ENCODE peak calls at places on chromosomes 5 and 9, in four cellular contexts. I is H9, R is fibroblast of lung, W is colonic mucosa. M is an unnamed sample.

GRCh38 chr5:124806026-124806856 is 59.8 kb upstream of the ZNF608 start:
- DNase-seq in W (peak), I (peak), R (peak), M (peak)

GRCh38 chr5:173035904-173036707 is 20.0 kb upstream of the CREBRF start:
- DNase-seq in I (no peak), R (no peak), W (no peak), M (no peak)

GRCh38 chr5:31934156-31934555 is 240.0 kb downstream of the GOLPH3 start:
- DNase-seq in R (no peak), I (no peak), W (no peak), M (peak)

GRCh38 chr5:91150189-91150588 is 232.9 kb downstream of the ARRDC3 start:
- DNase-seq in W (no peak), I (no peak), R (no peak), M (no peak)

GRCh38 chr9:68974431-68974830 is 39.5 kb downstream of the PRKACG start:
- DNase-seq in I (no peak), R (no peak), W (no peak), M (no peak)

GRCh38 chr5:1910081-1910760 is 27.5 kb upstream of the IRX4 start:
- DNase-seq in I (no peak), W (no peak), R (no peak), M (peak)

GRCh38 chr9:23663946-23664345 is 162.1 kb downstream of the ELAVL2 start:
- DNase-seq in W (no peak), R (no peak), I (no peak), M (no peak)

GRCh38 chr9:72823971-72824370 is 128.9 kb downstream of the ALDH1A1 start:
- DNase-seq in R (no peak), I (no peak), W (no peak), M (no peak)

GRCh38 chr5:60852940-60853339 is 8.9 kb upstream of the ELOVL7 start:
- DNase-seq in R (no peak), W (no peak), I (no peak), M (no peak)

GRCh38 chr5:53422539-53422938 is 57.9 kb upstream of the FST start:
- DNase-seq in R (peak), I (no peak), W (no peak), M (no peak)

GRCh38 chr5:7664208-7664607 is 186.7 kb downstream of the CFAP90 start:
- DNase-seq in I (no peak), W (no peak), R (no peak), M (no peak)

GRCh38 chr5:7667216-7667767 is 183.6 kb downstream of the CFAP90 start:
- DNase-seq in W (no peak), I (no peak), R (no peak), M (no peak)

GRCh38 chr5:7659420-7659819 is 191.5 kb downstream of the CFAP90 start:
- DNase-seq in I (no peak), W (no peak), R (no peak), M (no peak)

GRCh38 chr5:7663808-7664207 is 187.1 kb downstream of the CFAP90 start:
- DNase-seq in I (no peak), R (no peak), W (no peak), M (no peak)

DNA sequence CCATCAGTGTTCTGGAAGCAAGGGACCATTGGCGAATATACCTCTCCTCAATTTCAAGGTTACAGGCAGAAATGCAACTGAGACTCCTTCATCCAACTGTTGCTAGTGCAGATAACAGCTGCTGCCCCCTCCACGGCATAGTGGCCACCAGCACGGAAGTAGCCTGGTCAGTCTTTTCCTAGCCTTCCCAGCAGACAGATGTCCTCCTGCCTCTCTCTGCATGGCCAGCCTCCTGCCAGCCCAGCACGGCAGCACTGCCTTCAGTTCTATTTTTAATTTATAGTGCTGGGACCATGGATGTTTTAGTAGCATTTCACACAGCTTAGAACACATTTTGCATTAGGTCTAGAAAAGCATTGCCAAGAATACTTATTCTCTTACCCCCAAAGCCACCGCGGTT is 188.6 kb downstream of the CFAP90 start:
- DNase-seq in W (no peak), I (no peak), R (no peak), M (no peak)
- H3K27ac ChIP-seq in W (no peak), I (no peak), R (no peak), M (no peak)

GRCh38 chr5:177116631-177117373 is 16.8 kb upstream of the NSD1 start:
- DNase-seq in I (peak), R (peak), W (peak), M (peak)
- H3K9ac ChIP-seq in I (no peak), R (peak), W (peak), M (no peak)

GRCh38 chr9:109653470-109653869 is 126.5 kb upstream of the PALM2AKAP2 start:
- DNase-seq in W (no peak), I (no peak), R (no peak), M (no peak)
- H3K27ac ChIP-seq in W (no peak), I (no peak), R (no peak), M (no peak)

GRCh38 chr5:148228392-148228984 is 9.8 kb upstream of the MARCOL start:
- DNase-seq in W (no peak), I (no peak), R (no peak), M (no peak)

GRCh38 chr5:148229840-148230239 is 8.5 kb upstream of the MARCOL start:
- DNase-seq in R (no peak), I (no peak), W (no peak), M (no peak)

GRCh38 chr5:148230240-148230639 is 8.1 kb upstream of the MARCOL start:
- DNase-seq in I (no peak), W (no peak), R (no peak), M (no peak)
- H3K9ac ChIP-seq in I (no peak), W (no peak), R (no peak), M (no peak)

DNA sequence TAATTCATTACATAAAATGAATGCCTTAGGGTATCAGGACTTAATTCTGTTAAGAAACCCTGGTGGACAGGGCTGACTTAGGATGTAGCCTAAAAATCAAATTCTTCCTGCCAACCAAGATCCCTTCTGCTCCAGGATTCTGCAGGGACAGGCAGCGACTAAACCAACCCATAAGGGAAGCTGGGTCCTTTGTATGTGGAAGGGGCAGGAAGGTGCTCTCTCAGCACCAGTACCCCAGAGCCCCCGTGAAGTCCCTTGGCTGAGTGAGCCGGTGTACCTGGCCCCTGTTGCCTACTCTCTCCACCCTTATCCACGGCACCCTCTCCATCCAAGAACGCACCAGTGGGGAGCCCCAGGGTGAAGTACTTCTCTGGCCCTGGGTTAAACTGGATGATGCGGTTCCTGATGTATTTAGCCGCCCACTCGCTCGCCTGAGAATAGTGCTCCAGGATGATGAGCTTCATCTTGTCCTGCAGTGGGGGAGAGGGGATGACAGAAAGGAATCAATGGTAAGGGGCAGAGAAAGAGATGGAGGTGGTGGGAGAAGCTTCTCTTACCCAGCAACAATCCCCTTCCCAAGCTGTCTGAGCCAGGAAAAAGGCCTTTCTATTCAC is 1.1 kb downstream of the GNPDA1 start:
- DNase-seq in I (no peak), R (no peak), W (no peak), M (no peak)
- H3K27ac ChIP-seq in I (no peak), R (no peak), W (no peak), M (no peak)

DNA sequence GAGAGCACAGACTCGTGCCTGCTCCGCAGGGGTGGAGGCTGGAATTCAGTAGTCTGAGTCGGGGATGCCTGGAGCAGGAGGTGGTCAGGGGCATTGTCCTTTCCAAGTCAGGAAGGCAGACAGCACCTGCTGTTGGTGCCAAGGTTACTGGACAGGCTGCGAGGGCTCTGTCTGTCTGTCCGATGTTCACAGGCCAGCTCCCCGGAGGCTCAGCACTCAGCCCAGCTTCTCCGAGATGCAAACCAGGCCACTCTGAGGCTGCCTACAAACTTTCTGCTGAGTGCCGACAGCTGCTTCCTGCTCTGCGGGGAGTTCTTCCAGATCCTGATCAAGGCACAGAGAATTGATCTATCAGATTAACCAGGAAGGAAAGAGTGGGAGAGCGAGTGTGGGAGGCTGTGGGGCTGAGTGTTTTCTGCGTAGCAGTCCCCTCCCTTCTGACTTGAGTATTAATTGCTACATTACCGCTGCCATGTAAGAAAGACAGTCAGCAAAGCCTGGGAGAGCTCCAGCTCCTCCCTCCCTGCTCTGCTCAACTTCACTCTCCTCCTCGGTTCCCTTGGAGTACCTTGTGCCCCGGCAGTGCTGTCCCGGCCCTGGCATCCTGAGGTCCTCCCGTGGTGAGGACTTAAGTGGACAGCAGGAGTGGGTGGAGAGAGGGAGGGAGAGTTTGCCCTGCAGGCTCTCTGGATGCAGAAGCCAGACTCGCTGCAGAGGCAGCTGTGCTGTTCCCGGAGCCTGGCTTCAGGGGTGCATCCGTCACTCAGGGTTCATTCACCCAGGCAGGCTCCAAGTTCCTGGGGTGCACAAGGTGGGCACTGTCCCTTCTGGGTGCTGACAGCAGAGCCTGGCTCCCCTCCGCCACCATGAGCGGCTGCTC is 35.9 kb downstream of the KCNMB1 start:
- DNase-seq in R (no peak), I (peak), W (no peak), M (peak)
- H3K9ac ChIP-seq in R (no peak), I (no peak), W (no peak), M (no peak)

DNA sequence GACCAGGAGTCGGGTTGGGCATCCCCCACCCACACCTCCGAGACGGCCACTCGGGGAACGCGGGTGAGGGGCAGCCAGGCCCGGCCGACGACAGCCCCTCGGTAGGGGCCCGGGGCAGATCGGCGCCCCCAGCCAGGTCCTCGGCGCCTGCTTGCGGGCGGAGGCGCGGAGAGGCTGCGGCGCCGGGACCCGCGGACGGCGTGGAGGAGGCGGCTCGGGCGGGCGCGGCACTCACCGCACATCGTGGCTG is 235 bp downstream of the GFPT2 start:
- DNase-seq in W (no peak), I (no peak), R (no peak), M (no peak)
- H3K27ac ChIP-seq in W (no peak), I (no peak), R (peak), M (no peak)

GRCh38 chr9:76709020-76709419 is 55.2 kb upstream of the PCA3 start:
- DNase-seq in R (no peak), W (no peak), I (no peak), M (no peak)
- H3K9ac ChIP-seq in R (no peak), W (no peak), I (no peak), M (no peak)

GRCh38 chr5:137621306-137621705 is 114.6 kb downstream of the KLHL3 start:
- DNase-seq in W (no peak), I (no peak), R (no peak), M (peak)

GRCh38 chr5:137619191-137619870 is 116.6 kb downstream of the KLHL3 start:
- DNase-seq in I (no peak), W (no peak), R (peak), M (peak)

GRCh38 chr5:137624786-137625349 is 111.0 kb downstream of the KLHL3 start:
- DNase-seq in W (no peak), R (no peak), I (no peak), M (no peak)

GRCh38 chr5:137621861-137622823 is 113.7 kb downstream of the KLHL3 start:
- DNase-seq in W (no peak), R (no peak), I (no peak), M (peak)

DNA sequence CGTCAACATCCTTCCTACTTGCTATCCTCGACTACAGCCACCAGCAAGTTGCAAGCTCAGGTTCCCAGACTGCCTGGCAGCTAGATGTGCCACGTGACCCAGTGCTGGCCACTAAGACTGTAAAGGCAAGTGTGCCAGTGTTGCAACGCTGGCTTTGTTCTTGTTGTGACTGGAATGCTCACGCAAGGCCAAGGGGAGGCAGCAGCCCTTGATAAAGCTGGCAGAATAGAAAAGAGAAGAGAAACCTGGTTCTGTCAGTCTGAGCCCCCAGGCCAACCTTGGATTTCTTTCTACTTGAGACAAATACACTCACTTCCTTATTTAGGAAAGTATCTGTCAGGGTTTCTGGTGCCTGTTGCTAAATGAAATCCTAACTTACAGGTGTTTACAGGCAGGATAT is 113.0 kb downstream of the KLHL3 start:
- DNase-seq in R (no peak), W (no peak), I (no peak), M (peak)
- H3K27ac ChIP-seq in R (no peak), W (no peak), I (no peak), M (no peak)

M was measured in endodermal cell.